ENCODE peak calls at places on chromosome 3, in six cellular contexts. Q is cardiac fibroblast, I is heart left ventricle, S is colonic mucosa, A is GM12865, C is foreskin fibroblast. E is an unnamed sample.

GRCh38 chr3:123350971-123351370 is 97.9 kb downstream of the ADCY5 start:
- DNase-seq in Q (no peak), I (no peak), S (no peak), A (no peak), C (no peak), E (no peak)

GRCh38 chr3:182027366-182027765 is 315.6 kb downstream of the SOX2 start:
- DNase-seq in Q (no peak), I (no peak), S (no peak), A (no peak), C (no peak), E (peak; percentile 81)

GRCh38 chr3:117746091-117746490 is 1036.5 kb downstream of the TUSC7 start:
- DNase-seq in Q (no peak), I (no peak), S (no peak), A (no peak), C (no peak), E (no peak)

GRCh38 chr3:168249539-168250414 is 154.1 kb upstream of the GOLIM4 start:
- DNase-seq in Q (peak; percentile 75), I (peak; percentile 81), S (peak; percentile 77), A (peak; percentile 92), C (peak; percentile 73), E (peak; percentile 50)

GRCh38 chr3:176906046-176906905 is 291.0 kb downstream of the TBL1XR1 start:
- DNase-seq in Q (peak; percentile 70), I (no peak), S (no peak), A (no peak), C (peak; percentile 7), E (peak; percentile 48)

GRCh38 chr3:57544181-57545125 is at the start of gene DNAH12:
- DNase-seq in Q (no peak), I (no peak), S (peak; percentile 55), A (no peak), C (no peak), E (no peak)

GRCh38 chr3:56302417-56302816 is 165.8 kb downstream of the ERC2 start:
- DNase-seq in Q (no peak), I (no peak), S (no peak), A (no peak), C (no peak), E (no peak)

GRCh38 chr3:126113733-126114132 is 29.8 kb upstream of the SLC41A3 start:
- DNase-seq in Q (no peak), I (no peak), S (no peak), A (peak; percentile 18), C (no peak), E (no peak)

GRCh38 chr3:150106752-150107428 is 136.2 kb upstream of the PFN2 start:
- DNase-seq in Q (peak; percentile 84), I (no peak), S (no peak), A (no peak), C (peak; percentile 92), E (peak; percentile 22)

GRCh38 chr3:435161-435560 is 238.6 kb downstream of the CHL1 start:
- DNase-seq in Q (no peak), I (no peak), S (no peak), A (no peak), C (no peak), E (peak; percentile 85)

GRCh38 chr3:101941253-101942039 is 92.1 kb downstream of the NFKBIZ start:
- DNase-seq in Q (peak; percentile 90), I (no peak), S (no peak), A (no peak), C (no peak), E (peak; percentile 61)

GRCh38 chr3:113265281-113265680 is 53.9 kb downstream of the BOC start:
- DNase-seq in Q (no peak), I (no peak), S (no peak), A (no peak), C (no peak), E (no peak)

GRCh38 chr3:83946045-83946444 is 1012.7 kb upstream of the CADM2 start:
- DNase-seq in Q (no peak), I (no peak), S (no peak), A (no peak), C (no peak), E (peak; percentile 22)

GRCh38 chr3:172666181-172666872 is 44.5 kb downstream of the NCEH1 start:
- DNase-seq in Q (peak; percentile 25), I (no peak), S (no peak), A (peak; percentile 20), C (no peak), E (no peak)

GRCh38 chr3:147943265-147943945 is 534.2 kb downstream of the ZIC1 start:
- DNase-seq in Q (peak; percentile 92), I (no peak), S (no peak), A (no peak), C (peak; percentile 89), E (peak; percentile 67)

GRCh38 chr3:72482589-72483249 is 365.5 kb downstream of the SHQ1 start:
- DNase-seq in Q (peak; percentile 84), I (peak; percentile 69), S (peak; percentile 75), A (peak; percentile 80), C (peak; percentile 57), E (peak; percentile 74)

GRCh38 chr3:160695906-160696305 is 18.9 kb downstream of the ARL14 start:
- DNase-seq in Q (peak; percentile 15), I (no peak), S (no peak), A (no peak), C (no peak), E (no peak)

GRCh38 chr3:12040902-12041301 is 36.7 kb downstream of the SYN2 start:
- DNase-seq in Q (no peak), I (no peak), S (no peak), A (no peak), C (no peak), E (no peak)

GRCh38 chr3:124780356-124780755 is 50.1 kb downstream of the UMPS start:
- DNase-seq in Q (peak; percentile 80), I (peak; percentile 87), S (no peak), A (no peak), C (no peak), E (no peak)

GRCh38 chr3:14678015-14678503 is 3.1 kb downstream of the C3orf20 start:
- DNase-seq in Q (no peak), I (no peak), S (no peak), A (no peak), C (no peak), E (no peak)

GRCh38 chr3:171765511-171765887 is 44.8 kb downstream of the PLD1 start:
- DNase-seq in Q (no peak), I (no peak), S (no peak), A (no peak), C (no peak), E (no peak)

GRCh38 chr3:127153506-127153815 is 39.5 kb upstream of the PRR23E start:
- DNase-seq in Q (no peak), I (no peak), S (no peak), A (no peak), C (no peak), E (no peak)

GRCh38 chr3:13517253-13517977 is 31.5 kb upstream of the FBLN2 start:
- DNase-seq in Q (no peak), I (peak; percentile 92), S (no peak), A (no peak), C (no peak), E (no peak)

GRCh38 chr3:186209810-186210752 is 101.2 kb upstream of the ETV5 start:
- DNase-seq in Q (peak; percentile 77), I (peak; percentile 86), S (peak; percentile 29), A (peak; percentile 16), C (peak; percentile 53), E (peak; percentile 71)

GRCh38 chr3:102083971-102084370 is 234.7 kb downstream of the NFKBIZ start:
- DNase-seq in Q (peak; percentile 55), I (no peak), S (no peak), A (no peak), C (no peak), E (no peak)

GRCh38 chr3:52986049-52986448 is 59.8 kb downstream of the SFMBT1 start:
- DNase-seq in Q (peak; percentile 40), I (no peak), S (no peak), A (no peak), C (peak; percentile 6), E (no peak)

GRCh38 chr3:52986938-52987337 is 58.9 kb downstream of the SFMBT1 start:
- DNase-seq in Q (peak; percentile 66), I (no peak), S (no peak), A (no peak), C (peak; percentile 15), E (peak; percentile 30)

GRCh38 chr3:52982839-52983238 is 63.0 kb downstream of the SFMBT1 start:
- DNase-seq in Q (no peak), I (no peak), S (no peak), A (peak; percentile 32), C (no peak), E (no peak)

GRCh38 chr3:52983336-52983807 is 62.5 kb downstream of the SFMBT1 start:
- DNase-seq in Q (no peak), I (no peak), S (no peak), A (peak; percentile 85), C (no peak), E (no peak)

DNA sequence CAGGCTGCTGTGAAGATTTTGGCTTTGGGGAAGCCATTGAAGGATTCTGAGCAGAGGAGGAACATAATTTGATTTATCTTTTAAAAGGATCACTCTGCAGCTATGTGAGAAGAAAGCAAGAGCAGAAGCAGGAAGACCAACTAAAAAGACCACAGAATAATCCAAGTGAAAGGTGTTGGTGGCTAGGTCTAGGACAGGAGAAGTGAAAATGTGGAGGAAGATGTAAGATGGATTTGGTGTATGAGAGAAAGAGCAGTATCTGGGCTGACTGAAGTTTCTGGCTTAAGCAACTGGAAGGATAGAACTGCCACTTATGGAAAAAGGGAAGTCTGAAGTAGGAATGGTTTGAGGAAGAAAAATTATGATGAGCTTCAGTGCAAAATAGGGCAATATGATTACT is 62.0 kb downstream of the SFMBT1 start:
- DNase-seq in Q (no peak), I (no peak), S (no peak), A (no peak), C (no peak), E (no peak)
- H3K4me3 ChIP-seq in Q (no peak overlapping the region), I (no peak overlapping the region), S (no peak overlapping the region), A (peak overlapping the region; percentile 24), C (no peak overlapping the region), E (no peak overlapping the region)

DNA sequence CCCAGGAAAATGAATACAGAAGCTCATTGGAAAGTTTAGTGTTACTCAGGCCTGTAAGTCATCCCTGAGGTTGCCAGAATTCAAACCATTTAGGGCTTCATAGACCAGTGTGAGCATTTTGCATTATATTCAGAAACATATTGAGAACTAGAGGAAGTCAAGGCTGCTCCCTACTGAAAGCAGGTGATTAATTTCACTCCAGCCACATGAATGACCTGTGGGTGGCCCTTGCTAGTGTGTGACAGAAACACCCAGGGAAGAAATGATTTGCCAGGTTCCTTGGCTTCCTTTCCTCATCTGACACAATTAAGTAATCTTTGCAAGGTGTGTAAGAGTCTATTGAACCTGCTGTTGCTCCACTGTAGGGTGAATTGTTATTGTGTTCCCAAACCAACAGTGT is 61.8 kb downstream of the GAP43 start:
- DNase-seq in Q (no peak), I (no peak), S (no peak), A (peak; percentile 41), C (no peak), E (no peak)
- TF ChIP-seq CTCF in Q (no peak), I (no peak), S (no peak), A (no peak), C (no peak), E (no peak)

GRCh38 chr3:98763076-98763475 is at the start of gene ST3GAL6:
- DNase-seq in Q (peak; percentile 84), I (peak; percentile 52), S (no peak), A (peak; percentile 58), C (no peak), E (peak; percentile 58)
- H3K4me3 ChIP-seq in Q (no peak within 1 kb of the TSS), I (peak within 1 kb of the TSS; percentile 11), S (no peak within 1 kb of the TSS), A (peak within 1 kb of the TSS; percentile 43), C (no peak within 1 kb of the TSS), E (no peak within 1 kb of the TSS)

GRCh38 chr3:104461431-104461830 is 905.3 kb upstream of the ALCAM start:
- DNase-seq in Q (no peak), I (no peak), S (no peak), A (no peak), C (no peak), E (no peak)

GRCh38 chr3:104458657-104459056 is 908.1 kb upstream of the ALCAM start:
- DNase-seq in Q (no peak), I (no peak), S (no peak), A (no peak), C (no peak), E (no peak)

GRCh38 chr3:104460477-104461406 is 906.0 kb upstream of the ALCAM start:
- DNase-seq in Q (peak; percentile 51), I (no peak), S (no peak), A (peak; percentile 13), C (no peak), E (peak; percentile 29)
- TF ChIP-seq CTCF in Q (peak; percentile 28), I (peak; percentile 30), S (no peak), A (no peak), C (peak; percentile 28), E (peak; percentile 40)

E was measured in bronchial epithelial cell.